ENCODE peak calls at places on chromosomes 2 and 18, in ten cellular contexts. Q is mucosa of descending colon, R is vagina, M is transverse colon, G is aorta, K is OCI-LY7, H is heart right ventricle, J is heart left ventricle, F is hepatocyte, P is gastrocnemius medialis. X is an unnamed sample.

GRCh38 chr2:50956886-50957285 is 75.0 kb downstream of the NRXN1 start:
- DNase-seq in M (no peak), H (no peak), Q (no peak), K (no peak), F (no peak), G (no peak), R (no peak), J (no peak), P (no peak), X (no peak)

GRCh38 chr2:77232909-77233308 is 289.3 kb downstream of the LRRTM4 start:
- DNase-seq in G (no peak), R (no peak), J (no peak), M (no peak), F (no peak), Q (no peak), K (no peak), H (no peak), P (no peak), X (no peak)

GRCh38 chr2:71000780-71001591 is 6.3 kb upstream of the TEX261 start:
- DNase-seq in F (peak; percentile 80), M (peak; percentile 83), P (peak; percentile 57), H (peak; percentile 68), J (peak; percentile 77), Q (peak; percentile 84), K (peak; percentile 87), G (peak; percentile 82), R (peak; percentile 85), X (peak; percentile 97)

GRCh38 chr18:27964811-27965210 is 212.1 kb downstream of the CDH2 start:
- DNase-seq in G (no peak), R (no peak), J (no peak), H (no peak), M (no peak), F (no peak), P (no peak), Q (no peak), K (no peak), X (no peak)

GRCh38 chr2:106018141-106018540 is 176.0 kb downstream of the UXS1 start:
- DNase-seq in G (no peak), J (no peak), M (no peak), Q (no peak), P (no peak), R (peak; percentile 40), K (no peak), F (no peak), H (no peak), X (no peak)

GRCh38 chr2:168773719-168774521 is 28.5 kb upstream of the NOSTRIN start:
- DNase-seq in P (peak; percentile 55), Q (peak; percentile 52), J (peak; percentile 55), F (peak; percentile 73), R (no peak), M (peak; percentile 66), H (peak; percentile 76), G (no peak), K (peak; percentile 49), X (no peak)

GRCh38 chr18:74951165-74951760 is 257.7 kb downstream of the PTGR3 start:
- DNase-seq in H (peak; percentile 13), J (peak; percentile 53), R (no peak), G (peak; percentile 68), F (peak; percentile 39), M (peak; percentile 45), Q (no peak), K (no peak), P (no peak), X (no peak)

GRCh38 chr2:120819720-120820210 is 84.1 kb downstream of the GLI2 start:
- DNase-seq in M (no peak), J (no peak), Q (no peak), G (peak; percentile 37), H (no peak), P (no peak), R (no peak), K (no peak), F (no peak), X (no peak)

GRCh38 chr2:49901202-49901865 is 747.0 kb upstream of the FSHR start:
- DNase-seq in J (no peak), P (no peak), H (no peak), M (no peak), R (no peak), Q (no peak), F (peak; percentile 5), G (no peak), K (no peak), X (no peak)

GRCh38 chr2:45935791-45936622 is 284.5 kb downstream of the PRKCE start:
- DNase-seq in F (peak; percentile 92), M (peak; percentile 88), K (peak; percentile 68), P (peak; percentile 100), R (peak; percentile 97), G (peak; percentile 96), Q (peak; percentile 88), J (peak; percentile 96), H (peak; percentile 90), X (peak; percentile 88)

GRCh38 chr2:43219383-43220228 is 6.8 kb downstream of the ZFP36L2 start:
- DNase-seq in P (peak; percentile 85), F (peak; percentile 92), M (peak; percentile 95), K (peak; percentile 94), H (peak; percentile 90), Q (peak; percentile 97), R (peak; percentile 94), G (peak; percentile 95), J (peak; percentile 95), X (peak; percentile 97)

GRCh38 chr2:160432633-160433032 is 61.0 kb downstream of the RBMS1 start:
- DNase-seq in Q (no peak), J (no peak), P (no peak), K (no peak), R (no peak), H (no peak), G (no peak), M (peak; percentile 14), F (no peak), X (no peak)

GRCh38 chr2:68796306-68796905 is 61.8 kb downstream of the ARHGAP25 start:
- DNase-seq in F (no peak), K (peak; percentile 24), J (no peak), P (no peak), G (no peak), H (no peak), Q (no peak), M (no peak), R (no peak), X (no peak)

GRCh38 chr2:3520591-3520990 is 1.3 kb upstream of the ADI1 start:
- DNase-seq in F (no peak), J (no peak), M (no peak), P (no peak), Q (no peak), G (no peak), K (no peak), R (no peak), H (no peak), X (no peak)

GRCh38 chr2:3526871-3527270 is 7.5 kb upstream of the ADI1 start:
- DNase-seq in F (no peak), K (no peak), G (no peak), H (no peak), M (no peak), P (no peak), Q (no peak), J (no peak), R (no peak), X (no peak)

GRCh38 chr2:3519255-3520190 is at the start of gene ADI1:
- DNase-seq in J (peak; percentile 94), H (peak; percentile 83), K (peak; percentile 77), Q (peak; percentile 91), P (peak; percentile 72), G (peak; percentile 93), M (peak; percentile 87), R (no peak), F (peak; percentile 85), X (peak; percentile 96)

GRCh38 chr2:3522851-3523481 is 3.6 kb upstream of the ADI1 start:
- DNase-seq in Q (no peak), J (no peak), R (no peak), G (peak; percentile 68), M (peak; percentile 27), F (peak; percentile 35), K (no peak), P (no peak), H (no peak), X (no peak)

DNA sequence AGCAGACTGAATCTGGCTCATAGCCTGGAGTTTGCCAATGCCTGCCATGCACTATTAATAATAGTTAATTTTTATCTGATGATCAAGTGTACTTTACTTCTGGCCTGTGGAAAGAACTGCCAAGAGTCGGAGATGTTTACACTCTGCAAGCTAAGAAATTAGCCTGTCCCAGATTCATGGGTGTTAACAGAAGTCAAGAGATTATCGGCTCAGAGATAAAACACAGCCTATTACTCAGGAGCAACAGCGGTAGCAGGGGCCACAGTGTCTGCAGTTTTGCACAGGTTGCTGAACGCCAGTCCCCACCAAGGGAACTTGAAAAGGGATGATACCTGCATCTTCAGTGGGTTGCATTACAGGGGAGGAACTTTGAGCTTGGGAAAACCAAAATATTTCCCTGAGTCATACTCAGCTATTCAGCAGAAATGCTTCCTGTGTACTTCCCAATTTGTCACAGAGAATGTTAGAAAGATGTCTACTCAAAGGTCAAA is 4.3 kb upstream of the ADI1 start:
- DNase-seq in K (no peak), P (no peak), H (no peak), R (no peak), G (no peak), Q (no peak), M (no peak), J (no peak), F (peak; percentile 42), X (no peak)
- H3K4me3 ChIP-seq in K (no peak overlapping the region), P (no peak overlapping the region), H (no peak overlapping the region), R (no peak overlapping the region), G (no peak overlapping the region), Q (no peak overlapping the region), M (no peak overlapping the region), J (no peak overlapping the region), F (no peak overlapping the region), X (no peak overlapping the region)

GRCh38 chr2:56684371-56684770 is 500.6 kb downstream of the CCDC85A start:
- DNase-seq in H (no peak), R (no peak), F (no peak), P (no peak), M (no peak), J (no peak), K (no peak), G (no peak), Q (no peak), X (no peak)
- H3K9me3 ChIP-seq in H (no peaks in the 10 kb centered on the region), R (no peaks in the 10 kb centered on the region), F (no peaks in the 10 kb centered on the region), P (no peaks in the 10 kb centered on the region), M (no peaks in the 10 kb centered on the region), J (no peaks in the 10 kb centered on the region), K (no peaks in the 10 kb centered on the region), G (no peaks in the 10 kb centered on the region), Q (no peaks in the 10 kb centered on the region), X (no peaks in the 10 kb centered on the region)

GRCh38 chr2:1868683-1869141 is 124.4 kb upstream of the PXDN start:
- DNase-seq in J (peak; percentile 56), K (no peak), M (no peak), G (no peak), P (no peak), F (no peak), R (no peak), Q (no peak), H (no peak), X (no peak)
- H3K4me3 ChIP-seq in J (no peak overlapping the region), K (no peak overlapping the region), M (no peak overlapping the region), G (no peak overlapping the region), P (no peak overlapping the region), F (no peak overlapping the region), R (no peak overlapping the region), Q (no peak overlapping the region), H (no peak overlapping the region), X (no peak overlapping the region)

DNA sequence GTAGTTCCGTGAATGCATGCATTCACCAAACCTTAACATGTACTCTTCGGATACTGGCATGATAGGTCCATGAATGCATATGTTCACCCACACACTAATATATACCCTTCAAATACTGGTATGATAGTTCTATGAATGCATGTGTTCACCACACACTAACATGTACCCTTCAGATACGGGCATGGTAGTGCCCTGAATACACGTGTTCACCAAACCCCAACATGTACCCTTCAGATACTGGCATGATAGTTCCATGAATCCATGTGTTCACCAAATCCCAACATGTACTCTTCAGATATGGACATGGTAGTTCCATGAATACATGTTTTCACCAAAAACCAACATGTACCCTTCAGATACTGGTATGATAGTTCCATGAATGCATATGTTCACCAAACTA is 48.5 kb upstream of the ALKAL2 start:
- DNase-seq in Q (no peak), M (no peak), J (no peak), H (no peak), K (no peak), F (no peak), G (no peak), R (no peak), P (no peak), X (no peak)
- H3K9me3 ChIP-seq in Q (peaks cover 20% of the 10 kb centered on the region), M (peaks cover 3% of the 10 kb centered on the region), J (no peaks in the 10 kb centered on the region), H (peaks cover 28% of the 10 kb centered on the region), K (no peaks in the 10 kb centered on the region), F (no peaks in the 10 kb centered on the region), G (peaks cover 6% of the 10 kb centered on the region), R (peaks cover 10% of the 10 kb centered on the region), P (no peaks in the 10 kb centered on the region), X (peaks cover 19% of the 10 kb centered on the region)